ENCODE peak calls at places on chromosomes 13 and 19, in seven cellular contexts. C, D, L, A, Z, N and V are unnamed samples.

GRCh38 chr13:49784886-49785570 is 7.5 kb downstream of the KPNA3 start:
- DNase-seq in L (no peak), N (peak; percentile 1), Z (no peak), D (no peak), C (no peak), A (no peak), V (no peak)

GRCh38 chr13:41154042-41154441 is 21.4 kb upstream of the KBTBD6 start:
- DNase-seq in Z (no peak), A (no peak), N (no peak), D (no peak), C (no peak), L (no peak), V (no peak)

GRCh38 chr19:48837081-48837524 is 812 bp upstream of the HSD17B14 start:
- DNase-seq in A (peak; percentile 92), L (peak; percentile 90), D (peak; percentile 99), N (peak; percentile 84), Z (peak; percentile 81), C (peak; percentile 89), V (peak; percentile 93)

GRCh38 chr19:42132030-42132628 is at the start of gene POU2F2:
- DNase-seq in L (no peak), Z (no peak), N (no peak), C (no peak), D (peak; percentile 60), A (no peak), V (no peak)

GRCh38 chr13:97015661-97016350 is 21.5 kb upstream of the OXGR1 start:
- DNase-seq in C (no peak), Z (no peak), A (no peak), D (no peak), L (no peak), N (no peak), V (no peak)

GRCh38 chr13:113442354-113442984 is 10.8 kb downstream of the ADPRHL1 start:
- DNase-seq in N (no peak), Z (no peak), D (no peak), C (no peak), A (no peak), L (no peak), V (no peak)

GRCh38 chr13:98717256-98717655 is 35.2 kb downstream of the SLC15A1 start:
- DNase-seq in L (peak; percentile 12), D (no peak), C (no peak), N (no peak), A (no peak), Z (no peak), V (no peak)

GRCh38 chr19:21878646-21879045 is 42.7 kb upstream of the ZNF43 start:
- DNase-seq in L (no peak), N (no peak), Z (no peak), A (no peak), D (no peak), C (no peak), V (no peak)

GRCh38 chr13:65719831-65720230 is 1510.3 kb downstream of the PCDH9 start:
- DNase-seq in L (no peak), Z (no peak), D (no peak), C (no peak), N (no peak), A (no peak), V (no peak)

GRCh38 chr19:31064486-31064885 is 284.8 kb downstream of the TSHZ3 start:
- DNase-seq in L (no peak), A (no peak), D (no peak), C (no peak), N (no peak), Z (no peak), V (no peak)

GRCh38 chr13:65929436-65929835 is 1300.7 kb downstream of the PCDH9 start:
- DNase-seq in N (no peak), A (no peak), C (no peak), D (no peak), Z (no peak), L (no peak), V (no peak)

GRCh38 chr13:76808927-76809326 is 77.3 kb downstream of the KCTD12 start:
- DNase-seq in D (no peak), L (peak; percentile 43), A (no peak), C (no peak), N (no peak), Z (no peak), V (no peak)

GRCh38 chr19:29976151-29976943 is 34.3 kb downstream of the URI1 start:
- DNase-seq in A (no peak), C (no peak), L (no peak), D (no peak), Z (no peak), N (no peak), V (no peak)

GRCh38 chr13:48624858-48625257 is 28.9 kb upstream of the CYSLTR2 start:
- DNase-seq in A (no peak), N (no peak), C (peak; percentile 41), L (peak; percentile 52), Z (no peak), D (no peak), V (peak; percentile 53)

GRCh38 chr19:47609885-47610545 is 1.1 kb downstream of the BICRA start:
- DNase-seq in L (peak; percentile 66), D (peak; percentile 79), N (peak; percentile 48), C (peak; percentile 48), A (peak; percentile 57), Z (peak; percentile 57), V (peak; percentile 33)

GRCh38 chr13:47672982-47673670 is 327.9 kb downstream of the SUCLA2 start:
- DNase-seq in C (no peak), D (no peak), L (peak; percentile 97), A (no peak), N (peak; percentile 98), Z (no peak), V (no peak)

GRCh38 chr19:50720921-50721291 is 1.3 kb upstream of the SHANK1 start:
- DNase-seq in A (no peak), C (peak; percentile 57), N (peak; percentile 74), D (no peak), Z (no peak), L (no peak), V (no peak)

GRCh38 chr19:1567116-1567847 is 843 bp downstream of the MEX3D start:
- DNase-seq in N (no peak), Z (peak; percentile 41), A (peak; percentile 49), D (no peak), C (no peak), L (peak; percentile 57), V (peak; percentile 43)

GRCh38 chr19:11291991-11292390 is 4.0 kb upstream of the TSPAN16 start:
- DNase-seq in N (no peak), L (no peak), Z (no peak), A (no peak), D (no peak), C (no peak), V (no peak)

GRCh38 chr13:111288276-111288675 is 32.2 kb upstream of the TEX29 start:
- DNase-seq in Z (no peak), N (no peak), D (no peak), A (no peak), C (no peak), L (no peak), V (no peak)

GRCh38 chr19:53927745-53928144 is 18.7 kb downstream of the CACNG7 start:
- DNase-seq in L (peak; percentile 79), Z (peak; percentile 43), N (peak; percentile 57), A (no peak), D (peak; percentile 97), C (peak; percentile 18), V (no peak)

GRCh38 chr13:43614063-43614462 is 172.7 kb downstream of the ENOX1 start:
- DNase-seq in C (no peak), L (no peak), Z (no peak), D (no peak), A (no peak), N (no peak), V (no peak)

DNA sequence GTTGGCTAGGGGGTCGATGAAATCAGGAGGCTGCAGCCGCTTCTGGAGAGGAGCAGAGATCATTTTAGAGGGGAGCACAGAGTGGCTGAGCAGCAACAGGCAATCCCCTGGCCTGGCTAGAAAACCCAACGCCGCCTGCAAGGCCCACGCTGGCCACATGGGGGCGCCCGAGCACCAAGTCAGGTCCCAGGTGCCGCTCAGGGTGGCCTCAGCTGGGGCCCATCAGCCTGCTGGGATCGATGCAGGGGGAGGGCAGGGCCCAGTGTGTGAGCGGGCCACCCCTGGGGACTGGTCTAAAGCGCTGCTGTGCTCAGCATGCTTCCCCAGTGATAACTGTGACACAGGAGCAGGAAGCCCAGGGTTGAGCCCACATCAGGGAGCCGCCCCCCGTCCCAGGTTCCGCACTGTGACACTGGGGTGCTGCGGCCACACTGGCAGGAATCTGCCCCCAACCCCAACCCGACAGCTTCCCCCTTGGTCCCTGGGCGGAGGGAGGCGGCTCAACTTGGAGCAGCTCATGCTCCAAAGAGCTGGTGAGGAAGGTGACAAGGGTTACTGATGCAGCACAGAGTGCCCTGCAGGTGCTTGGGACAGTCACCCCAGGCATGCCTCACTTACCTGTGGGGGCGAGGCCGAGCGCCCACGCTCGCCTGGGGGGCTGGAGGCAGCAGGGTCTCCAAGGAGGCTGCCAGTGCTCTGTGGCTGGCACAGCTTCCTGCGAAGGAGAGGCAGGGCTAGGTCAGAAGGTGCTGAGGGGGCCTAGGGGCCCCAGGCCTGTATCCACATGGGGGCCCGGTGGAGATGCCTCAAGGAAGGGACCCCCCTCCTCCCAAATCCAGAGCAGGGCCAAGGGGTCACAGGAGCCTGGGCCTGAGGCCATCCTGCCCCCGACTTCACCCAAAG is 13.3 kb upstream of the ISYNA1 start:
- DNase-seq in A (peak; percentile 91), D (peak; percentile 83), C (peak; percentile 77), Z (peak; percentile 99), N (peak; percentile 69), L (peak; percentile 81), V (peak; percentile 90)
- TF ChIP-seq CTCF in A (peak; percentile 95), D (peak; percentile 88), C (peak; percentile 99), Z (peak; percentile 97), N (peak; percentile 87), L (peak; percentile 97), V (peak; percentile 97)

GRCh38 chr19:4829001-4829712 is 2.4 kb downstream of the TICAM1 start:
- DNase-seq in Z (no peak), L (no peak), C (no peak), D (no peak), A (no peak), N (no peak), V (no peak)
- TF ChIP-seq CTCF in Z (no peak), L (no peak), C (no peak), D (no peak), A (no peak), N (no peak), V (no peak)

DNA sequence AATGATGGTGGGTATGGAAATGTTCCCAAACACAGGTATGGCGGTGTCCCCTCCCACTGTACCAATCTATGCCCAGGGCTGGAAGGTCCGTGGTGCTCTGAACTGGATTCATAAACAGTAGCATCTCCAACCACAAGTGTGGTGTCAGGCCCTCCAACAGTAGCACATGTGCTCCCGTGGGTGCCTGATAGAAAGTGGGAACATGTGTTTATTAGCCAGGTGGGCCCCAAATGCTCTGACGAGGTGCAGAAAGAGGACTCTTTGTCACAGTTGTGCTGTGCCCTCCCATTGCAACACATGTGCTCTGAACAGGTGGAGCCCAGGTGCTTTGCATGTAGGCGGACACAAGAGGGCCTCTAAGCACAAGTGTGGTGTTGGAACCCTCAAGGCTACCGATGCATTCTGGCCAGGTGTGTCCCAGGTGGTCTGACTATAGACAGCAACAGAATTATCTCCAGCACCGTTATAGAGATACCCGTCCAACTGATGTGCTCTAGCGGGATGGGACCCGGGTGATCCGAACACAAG is 75.4 kb upstream of the ZNF30 start:
- DNase-seq in L (no peak), Z (no peak), A (no peak), D (peak; percentile 73), C (no peak), N (no peak), V (no peak)
- TF ChIP-seq CTCF in L (no peak), Z (no peak), A (no peak), D (peak; percentile 42), C (no peak), N (no peak), V (no peak)

DNA sequence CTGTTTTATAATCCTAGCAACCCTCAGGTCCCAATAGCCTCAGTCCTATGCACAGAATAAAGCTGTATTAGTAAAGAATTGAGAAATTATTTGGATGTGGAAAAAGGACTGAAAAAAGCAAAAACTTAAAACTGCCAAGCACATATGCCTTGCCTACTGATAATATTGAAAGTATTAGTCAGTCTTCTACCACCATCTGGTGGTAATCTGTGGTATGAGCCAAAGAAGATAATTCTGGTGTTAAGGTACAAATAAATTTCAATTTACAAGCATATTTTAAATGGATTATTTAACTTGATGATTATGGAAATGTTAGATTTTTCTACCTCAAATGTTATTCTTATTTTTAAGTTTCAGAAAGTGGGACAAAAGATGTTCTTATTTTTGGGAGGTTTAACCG is 460.3 kb upstream of the KLHL1 start:
- DNase-seq in L (peak; percentile 53), A (no peak), C (no peak), N (peak; percentile 20), D (peak; percentile 63), Z (peak; percentile 12), V (no peak)
- TF ChIP-seq CTCF in L (peak; percentile 53), A (no peak), C (peak; percentile 68), N (peak; percentile 49), D (peak; percentile 93), Z (peak; percentile 94), V (peak; percentile 36)